ENCODE peak calls at places on chromosome 17, in ten cellular contexts. One of them, this sample, is unnamed.

GRCh38 chr17:46787478-46787877 is 31.0 kb downstream of the WNT3 start:
- DNase-seq in SJSA1: no peak
- DNase-seq in EL: no peak
- DNase-seq in activated CD4-positive, CD25-positive, alpha-beta regulatory T cell: no peak
- DNase-seq in tibial nerve: no peak
- DNase-seq in NCI-H460: no peak
- DNase-seq in activated CD4-positive, alpha-beta T cell treated with anti-CD3 and anti-CD28 coated beads for 48 hours: no peak
- DNase-seq in NCI-H510A treated with DMSO at 0.1 percent for 48 hours: no peak
- DNase-seq in hippocampal formation: no peak
- DNase-seq in Kasumi-1: no peak
- DNase-seq in this sample: no peak

GRCh38 chr17:79508291-79508716 is 102.5 kb downstream of the RBFOX3 start:
- DNase-seq in SJSA1: no peak
- DNase-seq in EL: no peak
- DNase-seq in activated CD4-positive, CD25-positive, alpha-beta regulatory T cell: no peak
- DNase-seq in tibial nerve: no peak
- DNase-seq in NCI-H460: no peak
- DNase-seq in activated CD4-positive, alpha-beta T cell treated with anti-CD3 and anti-CD28 coated beads for 48 hours: no peak
- DNase-seq in NCI-H510A treated with DMSO at 0.1 percent for 48 hours: no peak
- DNase-seq in hippocampal formation: no peak
- DNase-seq in Kasumi-1: no peak
- DNase-seq in this sample: no peak

GRCh38 chr17:2712300-2713043 is 908 bp upstream of the CLUH start:
- DNase-seq in SJSA1: no peak
- DNase-seq in EL: no peak
- DNase-seq in activated CD4-positive, CD25-positive, alpha-beta regulatory T cell: no peak
- DNase-seq in tibial nerve: no peak
- DNase-seq in NCI-H460: no peak
- DNase-seq in activated CD4-positive, alpha-beta T cell treated with anti-CD3 and anti-CD28 coated beads for 48 hours: no peak
- DNase-seq in NCI-H510A treated with DMSO at 0.1 percent for 48 hours: no peak
- DNase-seq in hippocampal formation: no peak
- DNase-seq in Kasumi-1: no peak
- DNase-seq in this sample: no peak

GRCh38 chr17:13888043-13888442 is 181.3 kb upstream of the COX10 start:
- DNase-seq in SJSA1: peak
- DNase-seq in EL: peak
- DNase-seq in activated CD4-positive, CD25-positive, alpha-beta regulatory T cell: no peak
- DNase-seq in tibial nerve: peak
- DNase-seq in NCI-H460: no peak
- DNase-seq in activated CD4-positive, alpha-beta T cell treated with anti-CD3 and anti-CD28 coated beads for 48 hours: no peak
- DNase-seq in NCI-H510A treated with DMSO at 0.1 percent for 48 hours: no peak
- DNase-seq in hippocampal formation: no peak
- DNase-seq in Kasumi-1: no peak
- DNase-seq in this sample: no peak

GRCh38 chr17:72122668-72123495 is 2.1 kb downstream of the SOX9 start:
- DNase-seq in SJSA1: peak
- DNase-seq in EL: peak
- DNase-seq in activated CD4-positive, CD25-positive, alpha-beta regulatory T cell: no peak
- DNase-seq in tibial nerve: no peak
- DNase-seq in NCI-H460: no peak
- DNase-seq in activated CD4-positive, alpha-beta T cell treated with anti-CD3 and anti-CD28 coated beads for 48 hours: peak
- DNase-seq in NCI-H510A treated with DMSO at 0.1 percent for 48 hours: no peak
- DNase-seq in hippocampal formation: no peak
- DNase-seq in Kasumi-1: no peak
- DNase-seq in this sample: no peak

GRCh38 chr17:45277216-45277849 is 15.4 kb upstream of the SPATA32 start:
- DNase-seq in SJSA1: peak
- DNase-seq in EL: peak
- DNase-seq in activated CD4-positive, CD25-positive, alpha-beta regulatory T cell: peak
- DNase-seq in tibial nerve: peak
- DNase-seq in NCI-H460: peak
- DNase-seq in activated CD4-positive, alpha-beta T cell treated with anti-CD3 and anti-CD28 coated beads for 48 hours: peak
- DNase-seq in NCI-H510A treated with DMSO at 0.1 percent for 48 hours: peak
- DNase-seq in hippocampal formation: peak
- DNase-seq in Kasumi-1: peak
- DNase-seq in this sample: peak

GRCh38 chr17:8225813-8226535 is 15.6 kb upstream of the AURKB start:
- DNase-seq in SJSA1: no peak
- DNase-seq in EL: peak
- DNase-seq in activated CD4-positive, CD25-positive, alpha-beta regulatory T cell: no peak
- DNase-seq in tibial nerve: peak
- DNase-seq in NCI-H460: peak
- DNase-seq in activated CD4-positive, alpha-beta T cell treated with anti-CD3 and anti-CD28 coated beads for 48 hours: peak
- DNase-seq in NCI-H510A treated with DMSO at 0.1 percent for 48 hours: peak
- DNase-seq in hippocampal formation: peak
- DNase-seq in Kasumi-1: no peak
- DNase-seq in this sample: peak

GRCh38 chr17:68439656-68440290 is 17.5 kb downstream of the WIPI1 start:
- DNase-seq in SJSA1: no peak
- DNase-seq in EL: no peak
- DNase-seq in activated CD4-positive, CD25-positive, alpha-beta regulatory T cell: no peak
- DNase-seq in tibial nerve: no peak
- DNase-seq in NCI-H460: no peak
- DNase-seq in activated CD4-positive, alpha-beta T cell treated with anti-CD3 and anti-CD28 coated beads for 48 hours: no peak
- DNase-seq in NCI-H510A treated with DMSO at 0.1 percent for 48 hours: no peak
- DNase-seq in hippocampal formation: no peak
- DNase-seq in Kasumi-1: no peak
- DNase-seq in this sample: no peak

GRCh38 chr17:72510454-72511016 is 389.7 kb downstream of the SOX9 start:
- DNase-seq in SJSA1: no peak
- DNase-seq in EL: no peak
- DNase-seq in activated CD4-positive, CD25-positive, alpha-beta regulatory T cell: no peak
- DNase-seq in tibial nerve: no peak
- DNase-seq in NCI-H460: no peak
- DNase-seq in activated CD4-positive, alpha-beta T cell treated with anti-CD3 and anti-CD28 coated beads for 48 hours: no peak
- DNase-seq in NCI-H510A treated with DMSO at 0.1 percent for 48 hours: no peak
- DNase-seq in hippocampal formation: no peak
- DNase-seq in Kasumi-1: no peak
- DNase-seq in this sample: peak

GRCh38 chr17:17514993-17515920 is 19.1 kb upstream of the RASD1 start:
- DNase-seq in SJSA1: no peak
- DNase-seq in EL: peak
- DNase-seq in activated CD4-positive, CD25-positive, alpha-beta regulatory T cell: no peak
- DNase-seq in tibial nerve: peak
- DNase-seq in NCI-H460: no peak
- DNase-seq in activated CD4-positive, alpha-beta T cell treated with anti-CD3 and anti-CD28 coated beads for 48 hours: no peak
- DNase-seq in NCI-H510A treated with DMSO at 0.1 percent for 48 hours: no peak
- DNase-seq in hippocampal formation: no peak
- DNase-seq in Kasumi-1: no peak
- DNase-seq in this sample: no peak

GRCh38 chr17:44209786-44210341 is 9.6 kb downstream of the UBTF start:
- DNase-seq in SJSA1: no peak
- DNase-seq in EL: no peak
- DNase-seq in activated CD4-positive, CD25-positive, alpha-beta regulatory T cell: no peak
- DNase-seq in tibial nerve: no peak
- DNase-seq in NCI-H460: no peak
- DNase-seq in activated CD4-positive, alpha-beta T cell treated with anti-CD3 and anti-CD28 coated beads for 48 hours: peak
- DNase-seq in NCI-H510A treated with DMSO at 0.1 percent for 48 hours: no peak
- DNase-seq in hippocampal formation: no peak
- DNase-seq in Kasumi-1: no peak
- DNase-seq in this sample: peak

GRCh38 chr17:48612854-48613691 is 2.0 kb downstream of the HOXB8 start:
- DNase-seq in SJSA1: peak
- DNase-seq in EL: no peak
- DNase-seq in activated CD4-positive, CD25-positive, alpha-beta regulatory T cell: peak
- DNase-seq in tibial nerve: no peak
- DNase-seq in NCI-H460: no peak
- DNase-seq in activated CD4-positive, alpha-beta T cell treated with anti-CD3 and anti-CD28 coated beads for 48 hours: peak
- DNase-seq in NCI-H510A treated with DMSO at 0.1 percent for 48 hours: no peak
- DNase-seq in hippocampal formation: no peak
- DNase-seq in Kasumi-1: no peak
- DNase-seq in this sample: peak

GRCh38 chr17:57614742-57615141 is 130.4 kb downstream of the CCDC182 start:
- DNase-seq in SJSA1: no peak
- DNase-seq in EL: no peak
- DNase-seq in activated CD4-positive, CD25-positive, alpha-beta regulatory T cell: no peak
- DNase-seq in tibial nerve: no peak
- DNase-seq in NCI-H460: no peak
- DNase-seq in activated CD4-positive, alpha-beta T cell treated with anti-CD3 and anti-CD28 coated beads for 48 hours: no peak
- DNase-seq in NCI-H510A treated with DMSO at 0.1 percent for 48 hours: no peak
- DNase-seq in hippocampal formation: no peak
- DNase-seq in Kasumi-1: no peak
- DNase-seq in this sample: no peak

GRCh38 chr17:4725646-4726300 is 5.5 kb upstream of the MED11 start:
- DNase-seq in SJSA1: no peak
- DNase-seq in EL: no peak
- DNase-seq in activated CD4-positive, CD25-positive, alpha-beta regulatory T cell: no peak
- DNase-seq in tibial nerve: no peak
- DNase-seq in NCI-H460: no peak
- DNase-seq in activated CD4-positive, alpha-beta T cell treated with anti-CD3 and anti-CD28 coated beads for 48 hours: no peak
- DNase-seq in NCI-H510A treated with DMSO at 0.1 percent for 48 hours: no peak
- DNase-seq in hippocampal formation: no peak
- DNase-seq in Kasumi-1: no peak
- DNase-seq in this sample: peak

GRCh38 chr17:57879437-57880085 is 29.7 kb upstream of the MRPS23 start:
- DNase-seq in SJSA1: no peak
- DNase-seq in EL: no peak
- DNase-seq in activated CD4-positive, CD25-positive, alpha-beta regulatory T cell: no peak
- DNase-seq in tibial nerve: no peak
- DNase-seq in NCI-H460: no peak
- DNase-seq in activated CD4-positive, alpha-beta T cell treated with anti-CD3 and anti-CD28 coated beads for 48 hours: peak
- DNase-seq in NCI-H510A treated with DMSO at 0.1 percent for 48 hours: peak
- DNase-seq in hippocampal formation: no peak
- DNase-seq in Kasumi-1: no peak
- DNase-seq in this sample: no peak

GRCh38 chr17:43085489-43085888 is 39.7 kb downstream of the BRCA1 start:
- DNase-seq in SJSA1: no peak
- DNase-seq in EL: peak
- DNase-seq in activated CD4-positive, CD25-positive, alpha-beta regulatory T cell: no peak
- DNase-seq in tibial nerve: no peak
- DNase-seq in NCI-H460: no peak
- DNase-seq in activated CD4-positive, alpha-beta T cell treated with anti-CD3 and anti-CD28 coated beads for 48 hours: no peak
- DNase-seq in NCI-H510A treated with DMSO at 0.1 percent for 48 hours: no peak
- DNase-seq in hippocampal formation: no peak
- DNase-seq in Kasumi-1: no peak
- DNase-seq in this sample: no peak

GRCh38 chr17:2704890-2705248 is 6.7 kb downstream of the CLUH start:
- DNase-seq in SJSA1: no peak
- DNase-seq in EL: no peak
- DNase-seq in activated CD4-positive, CD25-positive, alpha-beta regulatory T cell: no peak
- DNase-seq in tibial nerve: no peak
- DNase-seq in NCI-H460: no peak
- DNase-seq in activated CD4-positive, alpha-beta T cell treated with anti-CD3 and anti-CD28 coated beads for 48 hours: no peak
- DNase-seq in NCI-H510A treated with DMSO at 0.1 percent for 48 hours: no peak
- DNase-seq in hippocampal formation: no peak
- DNase-seq in Kasumi-1: no peak
- DNase-seq in this sample: no peak

GRCh38 chr17:30831257-30831656 is 509 bp upstream of the ATAD5 start:
- DNase-seq in SJSA1: peak
- DNase-seq in EL: no peak
- DNase-seq in activated CD4-positive, CD25-positive, alpha-beta regulatory T cell: no peak
- DNase-seq in tibial nerve: no peak
- DNase-seq in NCI-H460: no peak
- DNase-seq in activated CD4-positive, alpha-beta T cell treated with anti-CD3 and anti-CD28 coated beads for 48 hours: peak
- DNase-seq in NCI-H510A treated with DMSO at 0.1 percent for 48 hours: no peak
- DNase-seq in hippocampal formation: no peak
- DNase-seq in Kasumi-1: no peak
- DNase-seq in this sample: no peak

GRCh38 chr17:851986-852385 is 69.8 kb downstream of the MRM3 start:
- DNase-seq in SJSA1: no peak
- DNase-seq in EL: no peak
- DNase-seq in activated CD4-positive, CD25-positive, alpha-beta regulatory T cell: no peak
- DNase-seq in tibial nerve: no peak
- DNase-seq in NCI-H460: no peak
- DNase-seq in activated CD4-positive, alpha-beta T cell treated with anti-CD3 and anti-CD28 coated beads for 48 hours: no peak
- DNase-seq in NCI-H510A treated with DMSO at 0.1 percent for 48 hours: no peak
- DNase-seq in hippocampal formation: no peak
- DNase-seq in Kasumi-1: no peak
- DNase-seq in this sample: no peak

GRCh38 chr17:21285164-21286065 is 904 bp downstream of the MAP2K3 start:
- DNase-seq in SJSA1: peak
- DNase-seq in EL: peak
- DNase-seq in activated CD4-positive, CD25-positive, alpha-beta regulatory T cell: no peak
- DNase-seq in tibial nerve: no peak
- DNase-seq in NCI-H460: no peak
- DNase-seq in activated CD4-positive, alpha-beta T cell treated with anti-CD3 and anti-CD28 coated beads for 48 hours: peak
- DNase-seq in NCI-H510A treated with DMSO at 0.1 percent for 48 hours: peak
- DNase-seq in hippocampal formation: no peak
- DNase-seq in Kasumi-1: no peak
- DNase-seq in this sample: no peak

This sample was measured in MV-4-11.